ENCODE peak calls at places on chromosomes 11 and 22, in five cellular contexts. P is suprapubic skin, R is endothelial cell, G is anterior cingulate cortex, I is HTR-8/SVneo. Y is an unnamed sample.

GRCh38 chr11:12433571-12434061 is 56.2 kb downstream of the PARVA start:
- DNase-seq in P (no peak), R (no peak), G (peak; percentile 20), I (no peak), Y (no peak)

GRCh38 chr11:1149545-1149944 is 8.2 kb upstream of the MUC5AC start:
- DNase-seq in P (no peak), R (no peak), G (no peak), I (no peak), Y (no peak)

GRCh38 chr11:16739326-16739875 is 954 bp downstream of the C11orf58 start:
- DNase-seq in P (no peak), R (no peak), G (no peak), I (no peak), Y (no peak)

GRCh38 chr11:473415-473814 is 23.3 kb downstream of the PTDSS2 start:
- DNase-seq in P (no peak), R (no peak), G (no peak), I (no peak), Y (no peak)

GRCh38 chr22:40637181-40638150 is 947 bp upstream of the MRTFA start:
- DNase-seq in P (peak; percentile 73), R (no peak), G (peak; percentile 16), I (no peak), Y (no peak)

GRCh38 chr11:106381895-106382294 is 304.4 kb downstream of the AASDHPPT start:
- DNase-seq in P (no peak), R (no peak), G (no peak), I (peak; percentile 35), Y (no peak)

GRCh38 chr11:2777871-2778629 is 78.3 kb upstream of the KCNQ1OT1 start:
- DNase-seq in P (peak; percentile 59), R (peak; percentile 3), G (no peak), I (no peak), Y (no peak)

GRCh38 chr22:25085156-25085555 is 114.5 kb upstream of the CRYBB3 start:
- DNase-seq in P (no peak), R (no peak), G (no peak), I (no peak), Y (no peak)

GRCh38 chr22:41888638-41889200 is 26.2 kb downstream of the SHISA8 start:
- DNase-seq in P (no peak), R (no peak), G (no peak), I (no peak), Y (no peak)

GRCh38 chr11:72222907-72223614 is 1.5 kb upstream of the INPPL1 start:
- DNase-seq in P (peak; percentile 95), R (peak; percentile 91), G (peak; percentile 85), I (peak; percentile 94), Y (no peak)

GRCh38 chr11:1887451-1888346 is 4.0 kb downstream of the PRR33 start:
- DNase-seq in P (no peak), R (no peak), G (no peak), I (no peak), Y (no peak)

GRCh38 chr11:117828641-117829368 is 4.3 kb upstream of the FXYD2 start:
- DNase-seq in P (peak; percentile 72), R (no peak), G (no peak), I (peak; percentile 70), Y (no peak)

GRCh38 chr11:46183819-46184218 is 62.6 kb upstream of the PHF21A start:
- DNase-seq in P (no peak), R (no peak), G (no peak), I (no peak), Y (no peak)

GRCh38 chr22:26983311-26983710 is 325.9 kb downstream of the MIAT start:
- DNase-seq in P (no peak), R (no peak), G (no peak), I (no peak), Y (no peak)

GRCh38 chr11:78798567-78799170 is 224.0 kb upstream of the NARS2 start:
- DNase-seq in P (peak; percentile 71), R (peak; percentile 79), G (peak; percentile 54), I (peak; percentile 40), Y (peak; percentile 27)

GRCh38 chr11:12531681-12532080 is 142.5 kb upstream of the TEAD1 start:
- DNase-seq in P (no peak), R (no peak), G (no peak), I (no peak), Y (no peak)

GRCh38 chr11:63839508-63840355 is 822 bp downstream of the MARK2 start:
- DNase-seq in P (peak; percentile 84), R (peak; percentile 42), G (no peak), I (no peak), Y (no peak)

GRCh38 chr11:61616443-61616842 is 35.6 kb upstream of the SYT7 start:
- DNase-seq in P (no peak), R (no peak), G (no peak), I (no peak), Y (no peak)

GRCh38 chr22:40322818-40323447 is 23.4 kb upstream of the ADSL start:
- DNase-seq in P (no peak), R (no peak), G (no peak), I (no peak), Y (no peak)

GRCh38 chr11:118608268-118609214 is 1.1 kb downstream of the PHLDB1 start:
- DNase-seq in P (peak; percentile 90), R (no peak), G (peak; percentile 49), I (peak; percentile 59), Y (no peak)

GRCh38 chr11:116379185-116379828 is 393.5 kb downstream of the BUD13 start:
- DNase-seq in P (no peak), R (peak; percentile 76), G (no peak), I (peak; percentile 19), Y (no peak)

GRCh38 chr11:1504164-1504563 is 17.6 kb upstream of the MOB2 start:
- DNase-seq in P (no peak), R (no peak), G (no peak), I (no peak), Y (no peak)

GRCh38 chr11:12792590-12792989 is 118.4 kb downstream of the TEAD1 start:
- DNase-seq in P (no peak), R (no peak), G (no peak), I (no peak), Y (no peak)